ENCODE peak calls at places on chromosomes 1 and 21, in ten cellular contexts. O is HCT116, S is OCI-LY7, F is neural progenitor cell, Y is endothelial cell of umbilical vein, K is hepatocyte, N is H9, D is fibroblast of lung, A is IMR-90, Q is PC-3. U is an unnamed sample. For H4K20me1 and H3K9me3, the result is how much of the 10 kb centered on the place peaks cover.

GRCh38 chr1:75954594-75954993 is 22.4 kb upstream of the ASB17 start:
- DNase-seq in O (no peak), S (no peak), F (no peak), Y (no peak), K (no peak), N (no peak), D (peak), A (peak), Q (peak), U (no peak)

GRCh38 chr21:46188226-46189212 is 4.3 kb upstream of the SPATC1L start:
- DNase-seq in O (peak), S (no peak), F (no peak), Y (peak), K (peak), N (peak), D (peak), A (peak), Q (peak), U (no peak)

GRCh38 chr1:40450491-40451237 is 388 bp downstream of the ZFP69B start:
- DNase-seq in O (no peak), S (peak), F (peak), Y (peak), K (peak), N (peak), D (peak), A (peak), Q (peak), U (peak)

GRCh38 chr21:38494688-38495087 is 3.6 kb downstream of the ERG start:
- DNase-seq in O (no peak), S (no peak), F (no peak), Y (peak), K (no peak), N (no peak), D (peak), A (no peak), Q (no peak), U (no peak)

GRCh38 chr1:29865051-29865450 is 628.7 kb downstream of the PTPRU start:
- DNase-seq in O (no peak), S (no peak), F (no peak), Y (no peak), K (no peak), N (no peak), D (no peak), A (no peak), Q (no peak), U (no peak)

GRCh38 chr1:66570196-66570595 is 36.2 kb downstream of the SGIP1 start:
- DNase-seq in O (no peak), S (no peak), F (no peak), Y (no peak), K (no peak), N (no peak), D (peak), A (no peak), Q (peak), U (no peak)

GRCh38 chr1:111366256-111366655 is 61.3 kb downstream of the OVGP1 start:
- DNase-seq in O (no peak), S (no peak), F (no peak), Y (no peak), K (no peak), N (no peak), D (peak), A (peak), Q (no peak), U (no peak)

GRCh38 chr1:156655151-156655903 is 13.4 kb downstream of the BCAN start:
- DNase-seq in O (no peak), S (no peak), F (no peak), Y (no peak), K (no peak), N (no peak), D (no peak), A (no peak), Q (no peak), U (no peak)

GRCh38 chr1:9360371-9361064 is 67.8 kb downstream of the SPSB1 start:
- DNase-seq in O (no peak), S (no peak), F (no peak), Y (no peak), K (no peak), N (no peak), D (no peak), A (no peak), Q (no peak), U (no peak)

GRCh38 chr1:109434484-109434883 is 8.2 kb upstream of the PSMA5 start:
- DNase-seq in O (no peak), S (no peak), F (no peak), Y (no peak), K (no peak), N (no peak), D (no peak), A (no peak), Q (no peak), U (no peak)

GRCh38 chr1:19477284-19478240 is 7.8 kb downstream of the CAPZB start:
- DNase-seq in O (no peak), S (peak), F (no peak), Y (peak), K (no peak), N (no peak), D (no peak), A (no peak), Q (no peak), U (no peak)

GRCh38 chr21:33554982-33555344 is 12.1 kb downstream of the SON start:
- DNase-seq in O (no peak), S (no peak), F (no peak), Y (no peak), K (no peak), N (no peak), D (no peak), A (no peak), Q (no peak), U (no peak)

GRCh38 chr1:95018602-95019369 is 54.0 kb downstream of the ALG14 start:
- DNase-seq in O (no peak), S (no peak), F (no peak), Y (peak), K (peak), N (no peak), D (peak), A (peak), Q (peak), U (no peak)

GRCh38 chr1:74502432-74502831 is 10.0 kb downstream of the LRRC53 start:
- DNase-seq in O (no peak), S (peak), F (peak), Y (peak), K (peak), N (peak), D (peak), A (peak), Q (peak), U (peak)

GRCh38 chr1:112956503-112957132 is 622 bp upstream of the SLC16A1 start:
- DNase-seq in O (no peak), S (peak), F (peak), Y (no peak), K (peak), N (no peak), D (no peak), A (no peak), Q (no peak), U (peak)

GRCh38 chr1:47562147-47562546 is 124.3 kb downstream of the FOXD2 start:
- DNase-seq in O (no peak), S (no peak), F (no peak), Y (no peak), K (no peak), N (no peak), D (no peak), A (no peak), Q (no peak), U (no peak)

GRCh38 chr1:210437781-210438180 is 109.1 kb downstream of the HHAT start:
- DNase-seq in O (no peak), S (no peak), F (no peak), Y (no peak), K (no peak), N (no peak), D (peak), A (peak), Q (no peak), U (no peak)

GRCh38 chr1:6040444-6040843 is 5.2 kb upstream of the KCNAB2 start:
- DNase-seq in O (no peak), S (no peak), F (no peak), Y (no peak), K (no peak), N (no peak), D (no peak), A (no peak), Q (no peak), U (no peak)

GRCh38 chr1:2803931-2804627 is 2.6 kb upstream of the TTC34 start:
- DNase-seq in O (no peak), S (no peak), F (no peak), Y (no peak), K (no peak), N (no peak), D (no peak), A (no peak), Q (no peak), U (no peak)

GRCh38 chr21:42262826-42263225 is 43.9 kb downstream of the ABCG1 start:
- DNase-seq in O (no peak), S (no peak), F (no peak), Y (peak), K (peak), N (no peak), D (no peak), A (peak), Q (peak), U (no peak)

GRCh38 chr1:198677027-198677426 is 38.2 kb downstream of the PTPRC start:
- DNase-seq in O (no peak), S (no peak), F (no peak), Y (no peak), K (no peak), N (no peak), D (peak), A (no peak), Q (peak), U (no peak)

GRCh38 chr1:8040586-8040985 is 14.5 kb upstream of the ERRFI1 start:
- DNase-seq in O (peak), S (no peak), F (no peak), Y (peak), K (peak), N (no peak), D (peak), A (peak), Q (peak), U (no peak)

GRCh38 chr1:23478896-23479790 is 4.8 kb downstream of the ASAP3 start:
- DNase-seq in O (no peak), S (no peak), F (no peak), Y (peak), K (peak), N (no peak), D (peak), A (peak), Q (peak), U (peak)

GRCh38 chr21:46552865-46553379 is 52.0 kb downstream of the S100B start:
- DNase-seq in O (no peak), S (no peak), F (no peak), Y (no peak), K (no peak), N (no peak), D (no peak), A (no peak), Q (no peak), U (no peak)

GRCh38 chr1:222331340-222331739 is 216.6 kb downstream of the HHIPL2 start:
- DNase-seq in O (no peak), S (no peak), F (no peak), Y (no peak), K (peak), N (no peak), D (peak), A (peak), Q (no peak), U (no peak)

GRCh38 chr1:154779563-154780189 is 90.4 kb downstream of the KCNN3 start:
- DNase-seq in O (no peak), S (no peak), F (no peak), Y (no peak), K (no peak), N (no peak), D (no peak), A (no peak), Q (no peak), U (no peak)

GRCh38 chr1:160795951-160796383 is at the start of gene LY9:
- DNase-seq in O (no peak), S (peak), F (no peak), Y (no peak), K (no peak), N (no peak), D (no peak), A (no peak), Q (no peak), U (no peak)

GRCh38 chr1:218460367-218460766 is 115.2 kb downstream of the TGFB2 start:
- DNase-seq in O (no peak), S (no peak), F (peak), Y (peak), K (peak), N (peak), D (peak), A (peak), Q (peak), U (no peak)

GRCh38 chr1:244915736-244916135 is 51.4 kb upstream of the HNRNPU start:
- DNase-seq in O (no peak), S (no peak), F (no peak), Y (no peak), K (no peak), N (no peak), D (no peak), A (no peak), Q (no peak), U (no peak)

GRCh38 chr1:40391688-40392145 is 18.2 kb downstream of the SMAP2 start:
- DNase-seq in O (no peak), S (no peak), F (no peak), Y (no peak), K (no peak), N (no peak), D (no peak), A (no peak), Q (no peak), U (peak)

GRCh38 chr21:42171091-42172053 is 47.6 kb upstream of the ABCG1 start:
- DNase-seq in O (peak), S (peak), F (no peak), Y (no peak), K (peak), N (no peak), D (no peak), A (no peak), Q (peak), U (no peak)

GRCh38 chr1:97186381-97186780 is 464.8 kb downstream of the PTBP2 start:
- DNase-seq in O (peak), S (peak), F (peak), Y (peak), K (no peak), N (peak), D (no peak), A (no peak), Q (peak), U (peak)

GRCh38 chr1:245067257-245067656 is 87.5 kb upstream of the KIF26B start:
- DNase-seq in O (no peak), S (no peak), F (no peak), Y (no peak), K (no peak), N (no peak), D (peak), A (peak), Q (peak), U (no peak)

GRCh38 chr1:8439015-8439702 is 121.2 kb downstream of the SLC45A1 start:
- DNase-seq in O (no peak), S (peak), F (peak), Y (peak), K (peak), N (peak), D (peak), A (peak), Q (no peak), U (peak)

GRCh38 chr21:33542640-33543504 is at the start of gene SON:
- DNase-seq in O (peak), S (peak), F (peak), Y (peak), K (peak), N (peak), D (peak), A (peak), Q (peak), U (peak)

GRCh38 chr1:230326971-230327891 is 98.9 kb downstream of the PGBD5 start:
- DNase-seq in O (no peak), S (no peak), F (no peak), Y (no peak), K (no peak), N (peak), D (no peak), A (no peak), Q (no peak), U (no peak)

GRCh38 chr1:153649137-153649866 is 9.2 kb upstream of the SNAPIN start:
- DNase-seq in O (no peak), S (no peak), F (no peak), Y (no peak), K (peak), N (no peak), D (no peak), A (no peak), Q (no peak), U (no peak)

DNA sequence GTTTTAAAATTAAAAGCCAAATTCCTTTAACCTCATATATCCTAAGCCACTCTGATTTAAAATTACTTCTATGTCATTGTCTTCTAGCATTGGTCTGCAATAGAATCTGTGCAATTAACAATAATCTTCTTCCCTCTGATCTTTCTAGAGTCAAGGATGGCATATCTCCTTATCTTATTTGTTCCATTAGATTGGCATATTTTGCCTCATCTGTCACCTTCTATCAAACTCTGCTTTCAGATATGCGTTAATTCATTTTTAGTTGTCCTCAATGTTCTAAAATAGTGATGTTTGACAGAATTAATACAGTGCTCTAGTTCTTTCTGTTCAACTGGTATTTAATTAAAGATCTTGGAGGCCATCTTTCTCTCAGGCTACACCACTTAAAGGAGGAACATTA is 3.1 kb downstream of the NRIP1 start:
- DNase-seq in O (no peak), S (no peak), F (no peak), Y (peak), K (no peak), N (no peak), D (no peak), A (no peak), Q (no peak), U (no peak)
- H4K20me1 ChIP-seq in O (under half), S (under half), F (half or more), Y (under half), K (under half), N (under half), D (under half), A (half or more), Q (half or more), U (under half)

GRCh38 chr21:23152130-23152529 is 2153.9 kb downstream of the NCAM2 start:
- DNase-seq in O (no peak), S (no peak), F (no peak), Y (no peak), K (no peak), N (no peak), D (no peak), A (no peak), Q (no peak), U (no peak)

GRCh38 chr21:23160914-23161313 is 2162.7 kb downstream of the NCAM2 start:
- DNase-seq in O (no peak), S (no peak), F (no peak), Y (peak), K (no peak), N (no peak), D (no peak), A (no peak), Q (peak), U (no peak)

DNA sequence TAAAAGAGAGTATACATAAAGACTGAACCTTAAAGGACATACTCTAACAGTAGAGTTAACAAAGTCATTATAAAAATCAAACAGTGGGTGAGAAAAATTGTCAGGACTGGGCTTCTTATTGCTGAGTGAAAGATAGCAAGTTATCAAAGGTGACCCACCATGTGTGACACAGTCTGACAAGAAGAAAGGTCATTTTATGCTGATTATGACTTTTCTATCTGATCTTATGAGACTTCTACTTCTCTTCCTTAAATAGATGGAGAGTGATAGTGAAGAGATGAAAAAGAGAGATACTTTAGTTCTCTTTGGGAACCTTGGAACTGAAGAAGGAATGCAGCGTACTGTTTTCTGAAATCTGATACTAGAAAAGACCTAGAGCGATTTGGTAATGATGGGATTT is 2157.1 kb downstream of the NCAM2 start:
- DNase-seq in O (no peak), S (no peak), F (no peak), Y (no peak), K (no peak), N (no peak), D (no peak), A (no peak), Q (no peak), U (no peak)
- H3K9me3 ChIP-seq in O (under half), S (under half), F (under half), Y (under half), K (under half), N (under half), D (under half), A (under half), Q (under half), U (under half)

GRCh38 chr1:226627050-226627755 is 78.6 kb downstream of the STUM start:
- DNase-seq in O (no peak), S (no peak), F (no peak), Y (no peak), K (no peak), N (no peak), D (no peak), A (no peak), Q (no peak), U (peak)
- H3K27ac ChIP-seq in O (no peak), S (no peak), F (no peak), Y (no peak), K (no peak), N (no peak), D (no peak), A (no peak), Q (no peak), U (peak)

DNA sequence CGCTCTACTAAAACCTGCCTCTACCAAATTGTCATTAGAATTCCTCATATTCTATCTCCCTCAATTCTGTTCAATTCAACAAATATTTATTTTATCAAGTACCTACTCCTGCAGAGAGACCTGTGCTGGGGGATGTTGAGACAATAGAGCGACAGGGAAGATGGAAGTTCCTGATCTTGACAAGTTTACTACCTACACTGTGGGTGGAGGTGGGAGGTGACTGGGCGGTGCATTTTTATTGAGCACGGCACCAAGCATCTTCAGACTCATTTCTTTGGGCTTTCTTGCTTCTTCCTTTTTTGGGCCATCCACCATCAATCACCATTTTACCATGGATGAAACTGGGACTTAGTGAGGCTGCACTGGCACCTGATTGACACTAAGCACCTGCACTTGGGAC is 61.3 kb downstream of the KIRREL1 start:
- DNase-seq in O (no peak), S (no peak), F (no peak), Y (no peak), K (no peak), N (no peak), D (no peak), A (no peak), Q (no peak), U (no peak)
- H4K20me1 ChIP-seq in O (under half), S (under half), F (half or more), Y (under half), K (under half), N (under half), D (under half), A (half or more), Q (under half), U (under half)

GRCh38 chr1:227604446-227604845 is 41.1 kb downstream of the ZNF678 start:
- DNase-seq in O (no peak), S (no peak), F (no peak), Y (no peak), K (no peak), N (no peak), D (peak), A (no peak), Q (no peak), U (no peak)
- H3K9me3 ChIP-seq in O (under half), S (under half), F (under half), Y (under half), K (half or more), N (under half), D (under half), A (under half), Q (half or more), U (under half)